ENCODE peak calls at places on chromosomes 12 and 14, in ten cellular contexts. One of them, this sample, is unnamed.

GRCh38 chr12:44286336-44286735 is 450.5 kb downstream of the TMEM117 start:
- DNase-seq in glutamatergic neuron: no peak
- DNase-seq in PC-3: no peak
- DNase-seq in kidney: no peak
- DNase-seq in endothelial cell: no peak
- DNase-seq in bronchial epithelial cell: peak; percentile 61
- DNase-seq in GM12864: no peak
- DNase-seq in A673: peak; percentile 68
- DNase-seq in AG10803: peak; percentile 47
- DNase-seq in cardiac muscle cell: no peak
- DNase-seq in this sample: no peak

GRCh38 chr14:21163721-21164120 is 7.9 kb upstream of the OR5AU1 start:
- DNase-seq in glutamatergic neuron: no peak
- DNase-seq in PC-3: no peak
- DNase-seq in kidney: no peak
- DNase-seq in endothelial cell: no peak
- DNase-seq in bronchial epithelial cell: no peak
- DNase-seq in GM12864: no peak
- DNase-seq in A673: no peak
- DNase-seq in AG10803: no peak
- DNase-seq in cardiac muscle cell: no peak
- DNase-seq in this sample: no peak

GRCh38 chr12:96985515-96986362 is 78.7 kb downstream of the NEDD1 start:
- DNase-seq in glutamatergic neuron: peak; percentile 46
- DNase-seq in PC-3: peak; percentile 62
- DNase-seq in kidney: no peak
- DNase-seq in endothelial cell: peak; percentile 57
- DNase-seq in bronchial epithelial cell: no peak
- DNase-seq in GM12864: no peak
- DNase-seq in A673: peak; percentile 15
- DNase-seq in AG10803: no peak
- DNase-seq in cardiac muscle cell: peak; percentile 43
- DNase-seq in this sample: no peak

GRCh38 chr14:54000341-54000811 is 43.8 kb upstream of the BMP4 start:
- DNase-seq in glutamatergic neuron: no peak
- DNase-seq in PC-3: no peak
- DNase-seq in kidney: no peak
- DNase-seq in endothelial cell: no peak
- DNase-seq in bronchial epithelial cell: no peak
- DNase-seq in GM12864: no peak
- DNase-seq in A673: no peak
- DNase-seq in AG10803: no peak
- DNase-seq in cardiac muscle cell: no peak
- DNase-seq in this sample: no peak

GRCh38 chr12:70334742-70335141 is 31.3 kb upstream of the KCNMB4 start:
- DNase-seq in glutamatergic neuron: no peak
- DNase-seq in PC-3: no peak
- DNase-seq in kidney: no peak
- DNase-seq in endothelial cell: no peak
- DNase-seq in bronchial epithelial cell: no peak
- DNase-seq in GM12864: no peak
- DNase-seq in A673: no peak
- DNase-seq in AG10803: no peak
- DNase-seq in cardiac muscle cell: no peak
- DNase-seq in this sample: no peak

GRCh38 chr12:102957339-102958050 is at the start of gene ASCL1:
- DNase-seq in glutamatergic neuron: peak; percentile 55
- DNase-seq in PC-3: no peak
- DNase-seq in kidney: no peak
- DNase-seq in endothelial cell: peak; percentile 44
- DNase-seq in bronchial epithelial cell: no peak
- DNase-seq in GM12864: no peak
- DNase-seq in A673: peak; percentile 18
- DNase-seq in AG10803: peak; percentile 30
- DNase-seq in cardiac muscle cell: peak; percentile 32
- DNase-seq in this sample: no peak

GRCh38 chr12:67966560-67966959 is 22.7 kb upstream of the IFNG-AS1 start:
- DNase-seq in glutamatergic neuron: no peak
- DNase-seq in PC-3: peak; percentile 56
- DNase-seq in kidney: no peak
- DNase-seq in endothelial cell: no peak
- DNase-seq in bronchial epithelial cell: no peak
- DNase-seq in GM12864: no peak
- DNase-seq in A673: no peak
- DNase-seq in AG10803: no peak
- DNase-seq in cardiac muscle cell: no peak
- DNase-seq in this sample: no peak

GRCh38 chr12:72031066-72031465 is 92.4 kb downstream of the TPH2 start:
- DNase-seq in glutamatergic neuron: no peak
- DNase-seq in PC-3: no peak
- DNase-seq in kidney: no peak
- DNase-seq in endothelial cell: no peak
- DNase-seq in bronchial epithelial cell: no peak
- DNase-seq in GM12864: no peak
- DNase-seq in A673: no peak
- DNase-seq in AG10803: no peak
- DNase-seq in cardiac muscle cell: no peak
- DNase-seq in this sample: no peak

DNA sequence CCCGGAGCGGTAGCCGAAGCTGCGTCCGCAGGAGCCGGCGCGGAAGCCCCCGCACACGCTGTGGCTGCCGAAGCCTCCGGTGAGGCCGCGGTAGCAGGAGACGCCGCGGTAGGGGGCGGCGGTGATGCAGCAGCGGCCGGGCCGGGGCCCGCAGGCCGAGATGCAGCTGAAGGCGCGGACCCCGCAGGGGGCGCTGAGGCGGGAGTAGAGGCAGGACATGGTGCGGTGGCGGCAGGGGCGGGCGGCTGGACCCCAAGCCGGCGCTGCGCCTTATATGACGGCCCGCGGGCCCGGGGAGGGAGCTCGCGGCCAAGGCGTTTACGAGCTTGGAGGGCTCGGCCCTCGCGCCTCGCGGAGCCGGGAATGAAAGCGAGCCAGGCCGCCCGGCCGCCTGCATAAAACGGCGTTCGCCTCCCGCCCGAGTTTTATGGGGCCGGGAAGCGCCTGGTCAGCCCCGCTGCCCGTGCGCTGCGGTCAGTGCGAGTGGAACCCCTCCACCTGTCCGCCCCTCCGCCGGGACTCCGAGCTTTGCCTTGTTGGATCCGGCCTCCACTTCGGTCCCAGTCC is 16.0 kb upstream of the KRT86 start:
- DNase-seq in glutamatergic neuron: peak; percentile 68
- DNase-seq in PC-3: no peak
- DNase-seq in kidney: peak; percentile 73
- DNase-seq in endothelial cell: peak; percentile 60
- DNase-seq in bronchial epithelial cell: no peak
- DNase-seq in GM12864: no peak
- DNase-seq in A673: no peak
- DNase-seq in AG10803: peak; percentile 26
- DNase-seq in cardiac muscle cell: peak; percentile 41
- DNase-seq in this sample: no peak
- TF ChIP-seq CTCF in glutamatergic neuron: no peak
- TF ChIP-seq CTCF in PC-3: no peak
- TF ChIP-seq CTCF in kidney: no peak
- TF ChIP-seq CTCF in endothelial cell: no peak
- TF ChIP-seq CTCF in bronchial epithelial cell: no peak
- TF ChIP-seq CTCF in GM12864: no peak
- TF ChIP-seq CTCF in A673: no peak
- TF ChIP-seq CTCF in AG10803: no peak
- TF ChIP-seq CTCF in cardiac muscle cell: peak; percentile 25
- TF ChIP-seq CTCF in this sample: peak; percentile 56

GRCh38 chr14:81990312-81990761 is 456.7 kb upstream of the SEL1L start:
- DNase-seq in glutamatergic neuron: peak; percentile 41
- DNase-seq in PC-3: peak; percentile 66
- DNase-seq in kidney: no peak
- DNase-seq in endothelial cell: peak; percentile 50
- DNase-seq in bronchial epithelial cell: peak; percentile 52
- DNase-seq in GM12864: peak; percentile 7
- DNase-seq in A673: peak; percentile 61
- DNase-seq in AG10803: peak; percentile 29
- DNase-seq in cardiac muscle cell: peak; percentile 73
- DNase-seq in this sample: no peak

GRCh38 chr14:81986005-81986404 is 452.4 kb upstream of the SEL1L start:
- DNase-seq in glutamatergic neuron: no peak
- DNase-seq in PC-3: no peak
- DNase-seq in kidney: no peak
- DNase-seq in endothelial cell: no peak
- DNase-seq in bronchial epithelial cell: no peak
- DNase-seq in GM12864: no peak
- DNase-seq in A673: no peak
- DNase-seq in AG10803: no peak
- DNase-seq in cardiac muscle cell: no peak
- DNase-seq in this sample: no peak

DNA sequence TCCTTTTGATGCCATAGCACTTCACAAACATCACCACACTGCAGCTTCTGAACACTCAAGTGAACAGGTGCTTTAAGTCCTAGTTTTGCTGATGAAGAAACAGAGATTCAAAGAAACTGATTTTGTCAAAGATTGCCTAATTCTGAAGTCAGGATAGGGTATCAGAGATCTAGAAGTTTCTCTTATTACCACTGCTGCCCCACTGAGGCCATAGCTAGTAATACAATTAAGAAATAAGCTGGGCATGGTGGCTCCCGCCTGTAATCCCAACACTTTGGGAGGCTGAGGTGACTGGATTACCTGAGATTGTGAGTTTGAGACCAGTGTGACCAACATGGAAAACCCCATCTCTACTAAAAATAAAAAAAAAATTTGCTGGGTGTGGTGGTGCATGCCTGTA is 458.3 kb upstream of the SEL1L start:
- DNase-seq in glutamatergic neuron: no peak
- DNase-seq in PC-3: peak; percentile 14
- DNase-seq in kidney: no peak
- DNase-seq in endothelial cell: no peak
- DNase-seq in bronchial epithelial cell: peak; percentile 10
- DNase-seq in GM12864: no peak
- DNase-seq in A673: peak; percentile 14
- DNase-seq in AG10803: no peak
- DNase-seq in cardiac muscle cell: no peak
- DNase-seq in this sample: no peak
- TF ChIP-seq CTCF in glutamatergic neuron: peak; percentile 45
- TF ChIP-seq CTCF in PC-3: peak; percentile 42
- TF ChIP-seq CTCF in kidney: no peak
- TF ChIP-seq CTCF in endothelial cell: no peak
- TF ChIP-seq CTCF in bronchial epithelial cell: peak; percentile 26
- TF ChIP-seq CTCF in GM12864: peak; percentile 16
- TF ChIP-seq CTCF in A673: peak; percentile 42
- TF ChIP-seq CTCF in AG10803: peak; percentile 13
- TF ChIP-seq CTCF in cardiac muscle cell: peak; percentile 15
- TF ChIP-seq CTCF in this sample: peak; percentile 61

GRCh38 chr14:39766397-39767000 is 334.3 kb upstream of the FBXO33 start:
- DNase-seq in glutamatergic neuron: no peak
- DNase-seq in PC-3: no peak
- DNase-seq in kidney: no peak
- DNase-seq in endothelial cell: no peak
- DNase-seq in bronchial epithelial cell: no peak
- DNase-seq in GM12864: no peak
- DNase-seq in A673: no peak
- DNase-seq in AG10803: no peak
- DNase-seq in cardiac muscle cell: no peak
- DNase-seq in this sample: no peak

GRCh38 chr14:39765676-39766075 is 333.4 kb upstream of the FBXO33 start:
- DNase-seq in glutamatergic neuron: no peak
- DNase-seq in PC-3: no peak
- DNase-seq in kidney: no peak
- DNase-seq in endothelial cell: no peak
- DNase-seq in bronchial epithelial cell: no peak
- DNase-seq in GM12864: no peak
- DNase-seq in A673: no peak
- DNase-seq in AG10803: no peak
- DNase-seq in cardiac muscle cell: no peak
- DNase-seq in this sample: no peak

GRCh38 chr14:39762576-39763401 is 330.6 kb upstream of the FBXO33 start:
- DNase-seq in glutamatergic neuron: no peak
- DNase-seq in PC-3: no peak
- DNase-seq in kidney: no peak
- DNase-seq in endothelial cell: no peak
- DNase-seq in bronchial epithelial cell: no peak
- DNase-seq in GM12864: peak; percentile 41
- DNase-seq in A673: no peak
- DNase-seq in AG10803: no peak
- DNase-seq in cardiac muscle cell: no peak
- DNase-seq in this sample: no peak

GRCh38 chr14:39768579-39768978 is 336.3 kb upstream of the FBXO33 start:
- DNase-seq in glutamatergic neuron: no peak
- DNase-seq in PC-3: no peak
- DNase-seq in kidney: no peak
- DNase-seq in endothelial cell: no peak
- DNase-seq in bronchial epithelial cell: no peak
- DNase-seq in GM12864: no peak
- DNase-seq in A673: no peak
- DNase-seq in AG10803: no peak
- DNase-seq in cardiac muscle cell: no peak
- DNase-seq in this sample: no peak

GRCh38 chr14:39763402-39763890 is 331.2 kb upstream of the FBXO33 start:
- DNase-seq in glutamatergic neuron: no peak
- DNase-seq in PC-3: no peak
- DNase-seq in kidney: no peak
- DNase-seq in endothelial cell: no peak
- DNase-seq in bronchial epithelial cell: no peak
- DNase-seq in GM12864: no peak
- DNase-seq in A673: no peak
- DNase-seq in AG10803: no peak
- DNase-seq in cardiac muscle cell: no peak
- DNase-seq in this sample: no peak
- TF ChIP-seq CTCF in glutamatergic neuron: no peak
- TF ChIP-seq CTCF in PC-3: no peak
- TF ChIP-seq CTCF in kidney: no peak
- TF ChIP-seq CTCF in endothelial cell: no peak
- TF ChIP-seq CTCF in bronchial epithelial cell: no peak
- TF ChIP-seq CTCF in GM12864: no peak
- TF ChIP-seq CTCF in A673: no peak
- TF ChIP-seq CTCF in AG10803: no peak
- TF ChIP-seq CTCF in cardiac muscle cell: no peak
- TF ChIP-seq CTCF in this sample: no peak

GRCh38 chr12:32400866-32401265 is 1.5 kb downstream of the FGD4 start:
- DNase-seq in glutamatergic neuron: no peak
- DNase-seq in PC-3: no peak
- DNase-seq in kidney: no peak
- DNase-seq in endothelial cell: no peak
- DNase-seq in bronchial epithelial cell: peak; percentile 31
- DNase-seq in GM12864: no peak
- DNase-seq in A673: no peak
- DNase-seq in AG10803: no peak
- DNase-seq in cardiac muscle cell: no peak
- DNase-seq in this sample: no peak

GRCh38 chr12:32399373-32400113 is at the start of gene FGD4:
- DNase-seq in glutamatergic neuron: peak; percentile 86
- DNase-seq in PC-3: peak; percentile 81
- DNase-seq in kidney: peak; percentile 95
- DNase-seq in endothelial cell: peak; percentile 81
- DNase-seq in bronchial epithelial cell: peak; percentile 79
- DNase-seq in GM12864: peak; percentile 16
- DNase-seq in A673: peak; percentile 91
- DNase-seq in AG10803: peak; percentile 56
- DNase-seq in cardiac muscle cell: peak; percentile 91
- DNase-seq in this sample: no peak

GRCh38 chr12:32397703-32398102 is 1.7 kb upstream of the FGD4 start:
- DNase-seq in glutamatergic neuron: no peak
- DNase-seq in PC-3: no peak
- DNase-seq in kidney: no peak
- DNase-seq in endothelial cell: no peak
- DNase-seq in bronchial epithelial cell: no peak
- DNase-seq in GM12864: no peak
- DNase-seq in A673: no peak
- DNase-seq in AG10803: no peak
- DNase-seq in cardiac muscle cell: no peak
- DNase-seq in this sample: no peak

GRCh38 chr12:32400114-32400672 is 835 bp downstream of the FGD4 start:
- DNase-seq in glutamatergic neuron: no peak
- DNase-seq in PC-3: peak; percentile 42
- DNase-seq in kidney: no peak
- DNase-seq in endothelial cell: peak; percentile 15
- DNase-seq in bronchial epithelial cell: peak; percentile 59
- DNase-seq in GM12864: no peak
- DNase-seq in A673: no peak
- DNase-seq in AG10803: no peak
- DNase-seq in cardiac muscle cell: peak; percentile 38
- DNase-seq in this sample: no peak

DNA sequence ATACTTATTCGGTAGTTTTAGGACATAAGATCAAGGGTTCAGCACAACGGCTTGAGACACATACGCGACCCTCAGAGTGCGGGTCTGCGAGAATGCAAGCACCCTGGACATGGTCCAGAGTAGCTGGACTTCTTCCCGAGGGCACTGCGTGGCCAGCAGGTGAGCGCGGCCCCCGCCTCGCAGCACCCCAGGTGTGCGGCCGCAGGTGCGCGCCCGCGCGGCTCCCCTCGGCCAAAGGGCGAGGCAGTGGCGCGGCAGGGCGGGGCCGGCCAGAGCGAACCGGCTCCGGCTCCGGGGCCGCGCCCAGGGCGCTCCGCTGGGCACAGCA is 349 bp upstream of the FGD4 start:
- DNase-seq in glutamatergic neuron: no peak
- DNase-seq in PC-3: no peak
- DNase-seq in kidney: no peak
- DNase-seq in endothelial cell: no peak
- DNase-seq in bronchial epithelial cell: no peak
- DNase-seq in GM12864: no peak
- DNase-seq in A673: no peak
- DNase-seq in AG10803: no peak
- DNase-seq in cardiac muscle cell: no peak
- DNase-seq in this sample: no peak
- TF ChIP-seq CTCF in glutamatergic neuron: no peak
- TF ChIP-seq CTCF in PC-3: no peak
- TF ChIP-seq CTCF in kidney: no peak
- TF ChIP-seq CTCF in endothelial cell: no peak
- TF ChIP-seq CTCF in bronchial epithelial cell: no peak
- TF ChIP-seq CTCF in GM12864: no peak
- TF ChIP-seq CTCF in A673: no peak
- TF ChIP-seq CTCF in AG10803: no peak
- TF ChIP-seq CTCF in cardiac muscle cell: no peak
- TF ChIP-seq CTCF in this sample: no peak

This sample was measured in chondrocyte.